ENCODE peak calls at places on chromosomes 16 and 17, in seven cellular contexts. V, Q, F, O, M, R and S are unnamed samples.
A peak's percentile ranks its signal among the peaks of the same experiment; 100 is the strongest.

GRCh38 chr17:14144513-14144912 is 75.2 kb downstream of the COX10 start:
- DNase-seq in V (no peak), Q (no peak), F (no peak), O (no peak), M (no peak), R (no peak), S (no peak)

GRCh38 chr16:19432429-19432828 is 14.7 kb downstream of the TMC5 start:
- DNase-seq in V (peak; percentile 90), Q (no peak), F (peak; percentile 78), O (no peak), M (no peak), R (peak; percentile 1), S (no peak)

GRCh38 chr16:450800-451512 is 25.5 kb downstream of the RAB11FIP3 start:
- DNase-seq in V (no peak), Q (no peak), F (no peak), O (no peak), M (no peak), R (peak; percentile 18), S (no peak)

GRCh38 chr16:27528294-27528693 is 21.4 kb downstream of the GTF3C1 start:
- DNase-seq in V (no peak), Q (no peak), F (no peak), O (no peak), M (no peak), R (no peak), S (no peak)

GRCh38 chr17:73632513-73632912 is 11.7 kb downstream of the SDK2 start:
- DNase-seq in V (no peak), Q (no peak), F (no peak), O (no peak), M (no peak), R (no peak), S (no peak)

GRCh38 chr17:32323784-32324590 is 18.0 kb downstream of the C17orf75 start:
- DNase-seq in V (no peak), Q (no peak), F (peak; percentile 47), O (peak; percentile 28), M (no peak), R (no peak), S (no peak)

GRCh38 chr16:78129349-78129748 is 29.9 kb downstream of the WWOX start:
- DNase-seq in V (no peak), Q (no peak), F (no peak), O (no peak), M (no peak), R (no peak), S (no peak)

GRCh38 chr17:27532269-27533067 is 76.2 kb downstream of the KSR1 start:
- DNase-seq in V (no peak), Q (no peak), F (peak; percentile 27), O (no peak), M (no peak), R (peak; percentile 42), S (peak; percentile 22)

GRCh38 chr16:964696-965395 is 5.9 kb downstream of the LMF1 start:
- DNase-seq in V (no peak), Q (no peak), F (peak; percentile 59), O (no peak), M (peak; percentile 73), R (no peak), S (no peak)

GRCh38 chr17:19905514-19905913 is 37.8 kb upstream of the ULK2 start:
- DNase-seq in V (no peak), Q (no peak), F (no peak), O (no peak), M (no peak), R (no peak), S (no peak)

GRCh38 chr17:48997103-48997826 is at the start of gene IGF2BP1:
- DNase-seq in V (peak; percentile 95), Q (no peak), F (no peak), O (peak; percentile 57), M (peak; percentile 64), R (peak; percentile 73), S (no peak)

GRCh38 chr16:87812200-87812656 is 46.4 kb upstream of the KLHDC4 start:
- DNase-seq in V (no peak), Q (no peak), F (no peak), O (no peak), M (no peak), R (no peak), S (no peak)

GRCh38 chr17:79818026-79818758 is 21.0 kb downstream of the CBX4 start:
- DNase-seq in V (no peak), Q (no peak), F (no peak), O (no peak), M (no peak), R (no peak), S (no peak)

GRCh38 chr16:83215417-83216001 is 588.7 kb downstream of the CDH13 start:
- DNase-seq in V (peak; percentile 37), Q (no peak), F (peak; percentile 64), O (peak; percentile 59), M (no peak), R (peak; percentile 54), S (peak; percentile 77)

GRCh38 chr16:8204769-8205168 is 385.5 kb downstream of the TMEM114 start:
- DNase-seq in V (no peak), Q (no peak), F (no peak), O (no peak), M (no peak), R (no peak), S (no peak)

GRCh38 chr16:8200839-8201238 is 389.5 kb downstream of the TMEM114 start:
- DNase-seq in V (no peak), Q (no peak), F (no peak), O (no peak), M (no peak), R (no peak), S (no peak)

GRCh38 chr16:8199390-8199789 is 390.9 kb downstream of the TMEM114 start:
- DNase-seq in V (no peak), Q (no peak), F (no peak), O (no peak), M (no peak), R (no peak), S (no peak)

DNA sequence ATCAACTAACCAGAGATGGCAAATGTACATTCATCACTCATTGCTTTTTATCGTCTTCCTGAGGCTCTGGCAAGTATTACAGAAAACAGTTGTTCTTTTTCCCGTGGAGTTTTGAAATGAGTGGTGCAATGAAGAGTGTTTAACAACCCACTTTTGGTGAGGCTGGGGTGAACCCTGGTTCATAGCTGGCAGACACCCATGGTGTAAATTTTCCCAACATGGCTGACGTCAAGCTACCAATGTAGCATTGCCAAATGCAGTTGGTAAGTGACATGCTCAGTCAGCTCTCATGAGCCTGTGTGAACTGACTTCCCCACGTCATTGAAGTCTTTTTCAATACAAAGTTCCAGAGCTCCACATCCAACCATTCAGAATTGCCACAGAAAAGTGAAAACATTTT is 386.2 kb downstream of the TMEM114 start:
- DNase-seq in V (no peak), Q (no peak), F (no peak), O (no peak), M (no peak), R (no peak), S (no peak)
- TF ChIP-seq CTCF in V (no peak), Q (no peak), F (no peak), O (no peak), M (no peak), R (no peak), S (no peak)

DNA sequence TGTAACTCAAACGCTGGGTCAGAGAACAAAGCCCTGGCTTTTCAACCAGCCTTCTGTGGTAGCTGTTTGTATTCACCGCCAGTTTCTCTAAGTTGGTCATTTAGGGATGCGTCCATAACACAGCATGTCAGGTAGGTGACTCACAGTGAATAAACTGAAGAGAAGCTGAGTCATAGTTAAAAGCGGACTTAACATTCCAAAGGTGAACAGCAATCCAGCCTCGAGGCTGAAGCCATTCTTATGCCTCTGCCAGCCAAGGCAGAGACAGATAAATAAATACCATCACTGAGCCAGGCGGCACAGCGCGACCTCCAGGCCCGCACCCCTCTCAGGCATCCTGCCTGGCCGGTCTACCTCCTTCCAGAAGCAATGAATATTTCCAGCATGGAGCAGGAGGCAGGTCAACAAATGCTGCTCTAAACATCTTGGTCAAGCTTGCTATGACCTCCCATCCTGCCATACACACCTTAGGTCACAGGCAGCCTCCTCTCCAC is 12.4 kb upstream of the CACNG4 start:
- DNase-seq in V (peak; percentile 92), Q (peak; percentile 93), F (peak; percentile 52), O (no peak), M (no peak), R (peak; percentile 87), S (no peak)
- H3K4me3 ChIP-seq in V (no peak overlapping the region), Q (no peak overlapping the region), F (no peak overlapping the region), O (no peak overlapping the region), M (no peak overlapping the region), R (no peak overlapping the region), S (no peak overlapping the region)

DNA sequence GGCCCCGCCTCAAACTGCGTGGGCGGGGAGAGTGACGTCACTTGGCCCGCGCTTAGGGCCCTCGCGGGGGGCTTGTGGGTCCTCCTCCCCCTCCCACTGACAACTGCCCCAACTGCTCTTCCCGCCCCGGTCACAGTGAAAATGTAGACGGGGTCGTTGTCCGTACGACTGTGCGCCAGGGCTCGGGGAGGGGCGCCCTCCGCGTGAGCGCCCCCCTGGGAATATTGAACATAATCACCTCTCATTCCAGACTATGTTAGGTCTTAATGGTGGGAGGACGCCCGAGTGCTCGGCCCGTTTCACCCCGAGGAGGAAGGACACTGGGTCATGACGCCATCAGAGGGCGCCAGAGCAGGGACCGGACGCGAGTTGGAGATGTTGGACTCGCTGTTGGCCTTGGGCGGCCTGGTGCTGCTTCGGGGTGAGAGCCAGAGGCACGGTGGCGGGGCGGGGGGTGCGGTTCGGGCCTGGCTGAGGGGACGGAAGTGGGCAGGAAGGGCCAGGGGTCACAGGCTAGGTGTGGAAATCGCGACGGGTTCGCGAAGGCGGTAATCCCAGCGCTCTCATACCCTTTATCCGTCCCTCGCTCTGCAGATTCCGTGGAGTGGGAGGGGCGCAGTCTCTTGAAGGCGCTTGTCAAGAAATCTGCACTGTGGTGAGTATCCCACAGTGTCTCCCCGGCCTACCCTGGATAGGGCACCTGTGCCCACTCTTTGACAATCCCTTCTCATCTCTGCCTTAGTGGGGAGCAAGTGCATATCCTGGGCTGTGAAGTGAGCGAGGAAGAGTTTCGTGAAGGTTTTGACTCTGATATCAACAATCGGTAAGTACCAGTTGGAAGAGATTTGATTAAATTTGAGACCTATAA is at the start of gene ELP5:
- DNase-seq in V (peak; percentile 98), Q (peak; percentile 94), F (peak; percentile 96), O (peak; percentile 96), M (peak; percentile 98), R (peak; percentile 96), S (peak; percentile 94)
- TF ChIP-seq CTCF in V (peak; percentile 54), Q (peak; percentile 7), F (peak; percentile 45), O (peak; percentile 16), M (peak; percentile 29), R (no peak), S (peak; percentile 31)

DNA sequence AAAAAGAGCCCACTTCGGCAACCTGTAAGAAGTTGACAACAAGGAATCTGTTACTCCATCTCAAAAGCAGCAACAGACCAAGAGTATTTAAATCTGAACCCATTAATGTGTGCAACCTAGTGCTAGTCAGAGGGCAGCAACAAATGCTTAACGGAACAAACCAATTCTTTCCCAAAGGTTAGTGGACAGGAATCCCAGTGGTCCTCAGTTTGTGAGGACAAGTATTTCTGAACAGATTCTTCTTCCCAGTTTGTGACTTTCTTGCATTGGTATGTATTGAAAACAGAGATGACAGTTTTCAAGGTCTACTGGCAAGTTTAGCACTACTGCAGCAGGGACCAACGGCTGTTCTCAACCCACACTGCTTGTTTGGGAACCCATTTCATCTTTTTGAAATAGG is 2.9 kb downstream of the RPL26 start:
- DNase-seq in V (no peak), Q (no peak), F (no peak), O (no peak), M (no peak), R (no peak), S (no peak)
- H3K4me3 ChIP-seq in V (peak overlapping the region; percentile 97), Q (peak overlapping the region; percentile 97), F (no peak overlapping the region), O (peak overlapping the region; percentile 90), M (no peak overlapping the region), R (no peak overlapping the region), S (no peak overlapping the region)